ENCODE peak calls at places on chromosomes 5 and 9, in nine cellular contexts. K is A549, T is ovary, G is bronchial epithelial cell, N is GM23338, B is neural crest cell, A is astrocyte of the cerebellum, F is GM10248, Y is stomach. Q is an unnamed sample.
A peak's percentile ranks its signal among the peaks of the same experiment; 100 is the strongest.

GRCh38 chr9:127291379-127291778 is 26.8 kb downstream of the GARNL3 start:
- DNase-seq in A (no peak), G (no peak), N (no peak), Y (no peak), T (no peak), F (no peak), K (no peak), B (no peak), Q (no peak)

GRCh38 chr9:110192531-110193326 is 15.2 kb downstream of the C9orf152 start:
- DNase-seq in F (no peak), G (no peak), B (no peak), N (no peak), T (peak; percentile 42), A (peak; percentile 23), K (no peak), Y (no peak), Q (no peak)

GRCh38 chr5:131630208-131630962 is 4.6 kb downstream of the RAPGEF6 start:
- DNase-seq in F (no peak), T (no peak), Y (no peak), A (no peak), G (peak; percentile 66), B (no peak), K (no peak), N (no peak), Q (no peak)

GRCh38 chr5:68196876-68197275 is 18.7 kb upstream of the PIK3R1 start:
- DNase-seq in G (no peak), N (no peak), B (no peak), F (peak; percentile 72), K (no peak), Y (no peak), A (no peak), T (no peak), Q (no peak)

GRCh38 chr5:180631549-180632392 is 17.6 kb downstream of the FLT4 start:
- DNase-seq in T (no peak), F (no peak), B (no peak), K (no peak), N (no peak), Y (no peak), G (no peak), A (no peak), Q (peak; percentile 68)

GRCh38 chr9:91047529-91047928 is 245.9 kb downstream of the SYK start:
- DNase-seq in A (no peak), F (no peak), B (no peak), G (no peak), N (no peak), K (no peak), Y (no peak), T (no peak), Q (no peak)

GRCh38 chr5:38069360-38069759 is 189.0 kb upstream of the EGFLAM start:
- DNase-seq in Y (no peak), A (no peak), N (no peak), F (no peak), B (no peak), K (no peak), G (peak; percentile 40), T (peak; percentile 19), Q (no peak)

GRCh38 chr5:3609120-3609681 is 13.6 kb downstream of the IRX1 start:
- DNase-seq in B (no peak), N (no peak), T (no peak), K (no peak), A (no peak), F (no peak), Y (no peak), G (no peak), Q (no peak)

GRCh38 chr5:94777163-94777885 is 158.9 kb downstream of the SLF1 start:
- DNase-seq in Y (no peak), K (no peak), N (no peak), B (no peak), T (no peak), A (no peak), F (no peak), G (no peak), Q (no peak)

GRCh38 chr5:159040181-159040580 is 59.5 kb downstream of the EBF1 start:
- DNase-seq in F (no peak), B (no peak), G (no peak), K (no peak), Y (no peak), N (no peak), A (no peak), T (no peak), Q (no peak)

GRCh38 chr5:90548069-90548593 is 10.5 kb upstream of the ADGRV1 start:
- DNase-seq in F (no peak), Y (peak; percentile 61), G (peak; percentile 46), T (no peak), A (no peak), K (peak; percentile 26), N (peak; percentile 32), B (no peak), Q (no peak)

GRCh38 chr5:102077920-102078319 is 218.2 kb downstream of the SLCO4C1 start:
- DNase-seq in Y (no peak), F (no peak), B (no peak), G (no peak), T (no peak), A (no peak), K (no peak), N (no peak), Q (no peak)

GRCh38 chr9:108104991-108105390 is 615.4 kb upstream of the KLF4 start:
- DNase-seq in Y (no peak), T (no peak), A (no peak), B (no peak), K (no peak), F (no peak), G (peak; percentile 71), N (no peak), Q (no peak)

GRCh38 chr9:124208571-124208970 is 49.2 kb upstream of the NEK6 start:
- DNase-seq in T (no peak), K (no peak), N (no peak), A (no peak), F (no peak), G (no peak), Y (no peak), B (no peak), Q (no peak)

GRCh38 chr9:136409557-136410455 is 608 bp downstream of the ENTR1 start:
- DNase-seq in N (peak; percentile 48), B (no peak), T (peak; percentile 51), A (no peak), Y (peak; percentile 33), F (peak; percentile 58), G (peak; percentile 7), K (peak; percentile 57), Q (peak; percentile 36)

GRCh38 chr5:173750538-173751265 is 134.3 kb upstream of the BOD1 start:
- DNase-seq in A (no peak), Y (no peak), K (no peak), N (no peak), B (no peak), G (no peak), T (no peak), F (peak; percentile 62), Q (no peak)

DNA sequence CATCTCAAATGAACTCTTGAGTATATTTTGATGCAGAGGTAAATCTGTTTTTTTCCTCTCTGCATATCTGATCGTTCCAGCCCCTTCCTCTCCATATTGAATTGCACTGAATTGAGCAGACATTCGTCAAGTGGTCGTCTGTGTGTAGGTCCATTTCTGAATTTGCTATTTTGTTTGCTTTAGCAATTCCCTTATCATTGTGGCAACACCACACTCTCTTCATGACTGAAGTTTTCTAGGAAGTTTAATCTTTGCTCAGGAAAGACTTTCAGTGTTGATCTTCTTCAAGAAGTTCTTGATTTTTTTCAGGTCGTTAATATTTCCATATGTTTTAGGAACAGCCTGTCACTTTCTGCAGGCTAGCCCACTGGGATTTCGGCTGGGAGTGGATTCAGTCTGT is 132.0 kb downstream of the WNK2 start:
- DNase-seq in A (no peak), T (no peak), F (no peak), G (no peak), B (no peak), Y (no peak), N (no peak), K (no peak), Q (no peak)
- TF ChIP-seq CTCF in A (no peak), T (no peak), F (no peak), G (no peak), B (no peak), Y (no peak), N (no peak), K (no peak), Q (no peak)

GRCh38 chr5:83467315-83468044 is 4.1 kb upstream of the VCAN start:
- DNase-seq in B (no peak), F (no peak), G (no peak), T (no peak), K (no peak), Y (no peak), A (no peak), N (peak; percentile 36), Q (no peak)
- TF ChIP-seq CTCF in B (no peak), F (peak; percentile 25), G (no peak), T (no peak), K (no peak), Y (no peak), A (no peak), N (peak; percentile 33), Q (no peak)

GRCh38 chr5:74367931-74368330 is 272.6 kb downstream of the ENC1 start:
- DNase-seq in B (no peak), K (no peak), Y (no peak), G (no peak), T (no peak), A (no peak), N (no peak), F (no peak), Q (no peak)

GRCh38 chr5:74367241-74367733 is 273.2 kb downstream of the ENC1 start:
- DNase-seq in T (no peak), G (no peak), Y (no peak), B (no peak), F (no peak), N (no peak), A (no peak), K (no peak), Q (no peak)

GRCh38 chr5:74371621-74372020 is 268.9 kb downstream of the ENC1 start:
- DNase-seq in N (no peak), T (no peak), G (no peak), F (no peak), B (no peak), K (no peak), Y (no peak), A (no peak), Q (no peak)

GRCh38 chr5:74370168-74370567 is 270.4 kb downstream of the ENC1 start:
- DNase-seq in F (no peak), T (no peak), A (no peak), Y (no peak), B (no peak), N (no peak), K (no peak), G (no peak), Q (no peak)

DNA sequence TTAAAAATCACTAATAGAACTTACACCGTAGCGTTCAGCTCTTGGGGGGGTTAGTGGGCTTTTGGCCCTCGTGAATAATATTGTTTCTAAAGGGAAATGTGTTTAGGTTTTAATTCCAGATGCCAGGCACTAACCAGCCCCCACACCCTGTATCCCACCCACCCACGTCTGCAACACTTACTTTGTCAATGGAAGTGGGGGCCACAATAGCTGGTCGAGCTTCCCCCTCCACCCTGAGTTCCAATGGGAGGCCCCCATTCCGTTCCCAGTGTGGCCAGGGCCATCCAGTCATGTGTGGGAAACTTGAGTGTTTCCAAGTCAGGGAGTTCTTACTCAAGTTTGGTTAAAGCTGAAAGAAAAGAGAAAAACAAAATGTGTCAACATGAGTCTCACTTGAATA is 271.4 kb downstream of the ENC1 start:
- DNase-seq in T (no peak), A (no peak), F (no peak), B (no peak), G (no peak), Y (no peak), N (no peak), K (no peak), Q (no peak)
- TF ChIP-seq CTCF in T (no peak), A (no peak), F (no peak), B (no peak), G (no peak), Y (no peak), N (no peak), K (no peak), Q (no peak)

GRCh38 chr5:88683506-88684135 is 199.4 kb downstream of the MEF2C start:
- DNase-seq in K (peak; percentile 47), Y (no peak), F (no peak), T (no peak), B (no peak), A (no peak), G (no peak), N (peak; percentile 90), Q (peak; percentile 49)
- TF ChIP-seq CTCF in K (no peak), Y (no peak), F (no peak), T (no peak), B (peak; percentile 45), A (peak; percentile 37), G (no peak), N (peak; percentile 35), Q (peak; percentile 7)

Q was measured in nephron progenitor cell.